ENCODE peak calls at places on chromosomes 16 and 17, in five cellular contexts. O, N, Q, W and S are unnamed samples.

GRCh38 chr17:37848690-37849616 is 75.3 kb upstream of the TBC1D3K start:
- DNase-seq in O (peak; percentile 32), N (no peak), Q (peak; percentile 28), W (no peak), S (no peak)

GRCh38 chr17:66518108-66518507 is 215.7 kb downstream of the PRKCA start:
- DNase-seq in O (no peak), N (no peak), Q (no peak), W (no peak), S (no peak)

GRCh38 chr16:11123666-11124065 is 132.3 kb downstream of the SOCS1 start:
- DNase-seq in O (no peak), N (no peak), Q (no peak), W (no peak), S (no peak)

GRCh38 chr16:82582971-82583370 is 43.8 kb upstream of the CDH13 start:
- DNase-seq in O (no peak), N (no peak), Q (no peak), W (no peak), S (no peak)

GRCh38 chr17:15261063-15261817 is 3.9 kb downstream of the PMP22 start:
- DNase-seq in O (no peak), N (no peak), Q (no peak), W (peak; percentile 57), S (no peak)

GRCh38 chr17:80889897-80890550 is 101.6 kb upstream of the CHMP6 start:
- DNase-seq in O (no peak), N (peak; percentile 13), Q (no peak), W (no peak), S (no peak)

GRCh38 chr16:85306071-85306792 is 194.0 kb upstream of the CIBAR2 start:
- DNase-seq in O (peak; percentile 82), N (peak; percentile 20), Q (no peak), W (no peak), S (peak; percentile 72)

GRCh38 chr16:64278196-64278595 is 843.7 kb downstream of the CDH11 start:
- DNase-seq in O (peak; percentile 15), N (no peak), Q (no peak), W (no peak), S (no peak)

GRCh38 chr17:41308918-41309359 is at the start of gene KRTAP16-1:
- DNase-seq in O (no peak), N (peak; percentile 79), Q (no peak), W (no peak), S (no peak)

GRCh38 chr16:25256821-25257503 is 683 bp downstream of the ZKSCAN2 start:
- DNase-seq in O (no peak), N (no peak), Q (no peak), W (no peak), S (no peak)

GRCh38 chr17:58870747-58871146 is 115.1 kb downstream of the PPM1E start:
- DNase-seq in O (no peak), N (no peak), Q (no peak), W (no peak), S (no peak)

GRCh38 chr16:8931864-8932263 is 31.8 kb downstream of the USP7 start:
- DNase-seq in O (no peak), N (no peak), Q (no peak), W (no peak), S (no peak)

GRCh38 chr17:50364715-50365114 is 8.3 kb downstream of the MRPL27 start:
- DNase-seq in O (no peak), N (no peak), Q (peak; percentile 12), W (no peak), S (no peak)

GRCh38 chr16:65178151-65178550 is 56.3 kb upstream of the CDH11 start:
- DNase-seq in O (peak; percentile 15), N (no peak), Q (no peak), W (no peak), S (no peak)

GRCh38 chr16:84842516-84843148 is 22.8 kb downstream of the CRISPLD2 start:
- DNase-seq in O (no peak), N (no peak), Q (no peak), W (no peak), S (no peak)

GRCh38 chr17:74759243-74759801 is 10.9 kb downstream of the NHERF1 start:
- DNase-seq in O (no peak), N (peak; percentile 68), Q (no peak), W (no peak), S (peak; percentile 88)

GRCh38 chr17:77510133-77510796 is 369.5 kb downstream of the SEC14L1 start:
- DNase-seq in O (no peak), N (no peak), Q (no peak), W (no peak), S (no peak)

GRCh38 chr17:44128383-44128782 is 4.9 kb upstream of the HDAC5 start:
- DNase-seq in O (no peak), N (no peak), Q (no peak), W (no peak), S (no peak)

GRCh38 chr16:56606071-56606687 is 2.2 kb upstream of the MT2A start:
- DNase-seq in O (peak; percentile 77), N (no peak), Q (peak; percentile 43), W (no peak), S (no peak)

GRCh38 chr16:14240216-14240843 is 169.2 kb downstream of the MRTFB start:
- DNase-seq in O (no peak), N (no peak), Q (no peak), W (no peak), S (no peak)

GRCh38 chr16:16938009-16938408 is 532.8 kb downstream of the XYLT1 start:
- DNase-seq in O (no peak), N (no peak), Q (no peak), W (no peak), S (no peak)